ENCODE peak calls at places on chromosomes 11 and 22, in four cellular contexts. R is EH; T is AG04449; P is stimulated activated CD4-positive, alpha-beta T cell treated with anti-CD3 and anti-CD28 coated beads, Interleukin-12 subunit alpha, Interleukin-12 subunit beta, amount 100 ng/mL, for 4 hours. Q is an unnamed sample.

GRCh38 chr11:33375236-33375635 is 118.1 kb downstream of the HIPK3 start:
- DNase-seq in R (no peak), T (no peak), P (no peak), Q (no peak)

GRCh38 chr11:19959210-19959609 is 201.1 kb downstream of the DBX1 start:
- DNase-seq in R (no peak), T (no peak), P (no peak), Q (no peak)

GRCh38 chr11:16248248-16248647 is 108.1 kb downstream of the SOX6 start:
- DNase-seq in R (no peak), T (no peak), P (no peak), Q (no peak)

GRCh38 chr11:125956371-125956770 is 10.5 kb downstream of the VSIG10L2 start:
- DNase-seq in R (no peak), T (no peak), P (no peak), Q (no peak)

GRCh38 chr11:77259681-77260080 is 41.8 kb downstream of the GDPD4 start:
- DNase-seq in R (peak; percentile 76), T (peak; percentile 47), P (no peak), Q (no peak)

GRCh38 chr11:1010006-1010405 is 26.5 kb downstream of the MUC6 start:
- DNase-seq in R (no peak), T (no peak), P (no peak), Q (no peak)

GRCh38 chr11:103053997-103054396 is 38.0 kb downstream of the DCUN1D5 start:
- DNase-seq in R (no peak), T (no peak), P (no peak), Q (no peak)

GRCh38 chr11:87150936-87151335 is 113.2 kb downstream of the TMEM135 start:
- DNase-seq in R (peak; percentile 42), T (no peak), P (no peak), Q (no peak)

GRCh38 chr11:126393143-126393542 is 37.7 kb downstream of the ST3GAL4 start:
- DNase-seq in R (no peak), T (no peak), P (no peak), Q (no peak)

GRCh38 chr11:2213384-2213842 is 41.8 kb upstream of the TH start:
- DNase-seq in R (no peak), T (no peak), P (peak; percentile 15), Q (no peak)

GRCh38 chr22:40028098-40028425 is 33.3 kb downstream of the FAM83F start:
- DNase-seq in R (no peak), T (no peak), P (no peak), Q (no peak)

GRCh38 chr11:41400124-41400523 is 59.3 kb downstream of the LRRC4C start:
- DNase-seq in R (no peak), T (no peak), P (no peak), Q (no peak)

GRCh38 chr11:64092119-64092760 is 56.5 kb downstream of the FLRT1 start:
- DNase-seq in R (no peak), T (no peak), P (no peak), Q (no peak)

GRCh38 chr11:7600205-7600775 is 73.0 kb downstream of the CYB5R2 start:
- DNase-seq in R (peak; percentile 85), T (peak; percentile 57), P (no peak), Q (no peak)

GRCh38 chr22:37243402-37244113 is 511 bp downstream of the RAC2 start:
- DNase-seq in R (no peak), T (no peak), P (no peak), Q (no peak)

GRCh38 chr22:17716529-17716928 is 57.7 kb downstream of the BID start:
- DNase-seq in R (no peak), T (no peak), P (no peak), Q (no peak)

GRCh38 chr11:1876361-1877063 is 15.2 kb downstream of the PRR33 start:
- DNase-seq in R (peak; percentile 36), T (no peak), P (no peak), Q (no peak)

GRCh38 chr22:50621491-50621880 is 6.5 kb downstream of the ARSA start:
- DNase-seq in R (peak; percentile 9), T (no peak), P (no peak), Q (no peak)

GRCh38 chr22:30221121-30221992 is 25.2 kb downstream of the LIF start:
- DNase-seq in R (no peak), T (no peak), P (peak; percentile 48), Q (no peak)

GRCh38 chr11:44505591-44506054 is 59.8 kb upstream of the CD82 start:
- DNase-seq in R (peak; percentile 68), T (no peak), P (no peak), Q (no peak)

GRCh38 chr11:118901494-118902335 is 18.0 kb downstream of the CXCR5 start:
- DNase-seq in R (no peak), T (no peak), P (no peak), Q (no peak)

GRCh38 chr11:110972640-110973039 is 260.4 kb upstream of the ARHGAP20 start:
- DNase-seq in R (peak; percentile 77), T (no peak), P (no peak), Q (no peak)

GRCh38 chr11:695606-696381 is at the start of gene TMEM80:
- DNase-seq in R (peak; percentile 98), T (peak; percentile 66), P (peak; percentile 97), Q (peak; percentile 95)

GRCh38 chr11:34358666-34359547 is 1.1 kb upstream of the ABTB2 start:
- DNase-seq in R (peak; percentile 79), T (no peak), P (peak; percentile 56), Q (peak; percentile 50)

GRCh38 chr11:111835665-111836064 is 35.7 kb downstream of the ALG9 start:
- DNase-seq in R (no peak), T (no peak), P (no peak), Q (no peak)

GRCh38 chr11:75140269-75141138 is 10.4 kb upstream of the SLCO2B1 start:
- DNase-seq in R (peak; percentile 41), T (no peak), P (peak; percentile 77), Q (no peak)

GRCh38 chr22:29524440-29525191 is 28.9 kb downstream of the THOC5 start:
- DNase-seq in R (peak; percentile 40), T (no peak), P (peak; percentile 3), Q (no peak)

GRCh38 chr11:9264381-9265210 is 554 bp downstream of the DENND5A start:
- DNase-seq in R (peak; percentile 78), T (peak; percentile 44), P (peak; percentile 28), Q (peak; percentile 53)

GRCh38 chr11:87473174-87473573 is 435.4 kb downstream of the TMEM135 start:
- DNase-seq in R (peak; percentile 93), T (peak; percentile 89), P (no peak), Q (no peak)

GRCh38 chr22:24806663-24807001 is 621 bp downstream of the SGSM1 start:
- DNase-seq in R (no peak), T (no peak), P (no peak), Q (no peak)

GRCh38 chr11:116895053-116895757 is 57.8 kb upstream of the APOA1 start:
- DNase-seq in R (peak; percentile 19), T (no peak), P (no peak), Q (no peak)

GRCh38 chr11:8426076-8426475 is 162.4 kb upstream of the LMO1 start:
- DNase-seq in R (no peak), T (no peak), P (no peak), Q (no peak)

GRCh38 chr11:48168815-48169214 is 47.8 kb upstream of the OR4B1 start:
- DNase-seq in R (no peak), T (no peak), P (no peak), Q (no peak)

GRCh38 chr22:45731041-45731797 is 59.6 kb downstream of the ATXN10 start:
- DNase-seq in R (peak; percentile 79), T (no peak), P (no peak), Q (no peak)

GRCh38 chr22:40121463-40121862 is 56.3 kb upstream of the TNRC6B start:
- DNase-seq in R (no peak), T (no peak), P (no peak), Q (no peak)

Q was measured in thoracic aorta.